ENCODE peak calls at places on chromosome 6, in eight cellular contexts. Z is upper lobe of left lung; U is breast epithelium; Q is neural progenitor cell; I is right cardiac atrium; L is A549; D is CD8-positive, alpha-beta memory T cell; T is aorta. W is an unnamed sample.
A peak's percentile ranks its signal among the peaks of the same experiment; 100 is the strongest.

GRCh38 chr6:157534991-157535353 is 154.0 kb downstream of the ZDHHC14 start:
- DNase-seq in Z (no peak), Q (no peak), L (no peak), D (no peak), T (no peak), I (no peak), U (no peak), W (no peak)

GRCh38 chr6:32973934-32974333 is 5.5 kb downstream of the BRD2 start:
- DNase-seq in L (peak; percentile 48), I (no peak), Z (no peak), U (no peak), Q (peak; percentile 60), D (no peak), T (no peak), W (no peak)

GRCh38 chr6:99151634-99152344 is 197.7 kb downstream of the FAXC start:
- DNase-seq in L (peak; percentile 6), Z (no peak), U (no peak), I (peak; percentile 21), Q (peak; percentile 73), T (no peak), D (no peak), W (no peak)

GRCh38 chr6:83459663-83460062 is 28.8 kb upstream of the ME1 start:
- DNase-seq in Z (no peak), L (no peak), U (no peak), D (no peak), T (no peak), Q (no peak), I (no peak), W (no peak)

GRCh38 chr6:31576897-31577341 is 1.6 kb downstream of the TNF start:
- DNase-seq in T (no peak), D (peak; percentile 45), Q (no peak), I (no peak), Z (peak; percentile 43), U (no peak), L (no peak), W (no peak)

GRCh38 chr6:35856250-35856649 is 51.1 kb downstream of the LHFPL5 start:
- DNase-seq in Z (no peak), Q (no peak), T (no peak), I (no peak), L (no peak), U (no peak), D (no peak), W (no peak)

GRCh38 chr6:114712129-114712662 is 369.4 kb upstream of the HS3ST5 start:
- DNase-seq in Q (no peak), I (no peak), L (no peak), T (no peak), Z (no peak), D (no peak), U (no peak), W (no peak)

GRCh38 chr6:163717106-163717764 is 302.7 kb downstream of the QKI start:
- DNase-seq in I (no peak), U (no peak), D (no peak), T (no peak), Z (peak; percentile 10), Q (no peak), L (no peak), W (no peak)

GRCh38 chr6:44073612-44074382 is 53.5 kb downstream of the MRPL14 start:
- DNase-seq in D (no peak), L (no peak), I (no peak), T (no peak), Z (no peak), Q (no peak), U (no peak), W (no peak)

GRCh38 chr6:85004283-85005010 is 240.0 kb upstream of the TBX18 start:
- DNase-seq in U (no peak), T (no peak), Q (no peak), I (no peak), D (no peak), L (no peak), Z (no peak), W (no peak)

GRCh38 chr6:10309826-10310405 is 105.0 kb downstream of the TFAP2A start:
- DNase-seq in D (no peak), Z (no peak), I (no peak), Q (peak; percentile 48), T (no peak), U (no peak), L (no peak), W (no peak)

GRCh38 chr6:88725111-88725711 is 238.2 kb downstream of the RNGTT start:
- DNase-seq in Z (peak; percentile 27), U (no peak), D (no peak), T (no peak), L (no peak), I (peak; percentile 25), Q (peak; percentile 77), W (no peak)

GRCh38 chr6:113697642-113698410 is 159.3 kb upstream of the MARCKS start:
- DNase-seq in Q (no peak), L (no peak), Z (no peak), D (no peak), T (no peak), U (no peak), I (no peak), W (no peak)

GRCh38 chr6:136037885-136038460 is 186.5 kb downstream of the PDE7B start:
- DNase-seq in U (no peak), L (no peak), Z (peak; percentile 84), I (peak; percentile 23), T (no peak), Q (no peak), D (no peak), W (no peak)

GRCh38 chr6:43951063-43951755 is 176.0 kb downstream of the MRPL14 start:
- DNase-seq in I (peak; percentile 57), Q (peak; percentile 86), U (no peak), T (peak; percentile 71), L (no peak), Z (peak; percentile 89), D (no peak), W (no peak)

DNA sequence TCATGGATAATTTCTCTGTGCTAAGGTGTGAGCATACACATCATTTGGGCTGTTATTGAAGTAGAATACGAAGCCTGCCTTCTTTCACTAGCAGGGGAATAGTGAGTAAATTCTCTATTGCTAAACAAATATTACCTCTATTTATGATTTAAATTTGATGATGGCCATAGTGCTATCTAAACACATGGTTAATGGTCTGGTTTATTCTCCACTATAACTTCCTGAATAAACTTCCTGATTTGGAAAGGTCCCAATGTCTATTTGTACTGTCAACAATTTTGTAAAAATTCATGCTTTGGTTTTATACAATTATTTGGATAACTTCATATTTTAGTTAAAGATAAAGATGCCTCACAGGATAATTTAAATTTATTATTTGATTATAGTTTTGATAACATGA is 400.8 kb downstream of the ARHGAP18 start:
- DNase-seq in T (no peak), I (no peak), Q (no peak), Z (no peak), L (no peak), D (no peak), U (no peak), W (no peak)
- H3K27ac ChIP-seq in T (no peak overlapping the region), I (no peak overlapping the region), Q (no peak overlapping the region), Z (no peak overlapping the region), L (no peak overlapping the region), D (no peak overlapping the region), U (no peak overlapping the region), W (no peak overlapping the region)

GRCh38 chr6:41638801-41639555 is 710 bp downstream of the MDFI start:
- DNase-seq in I (peak; percentile 47), Z (peak; percentile 83), Q (peak; percentile 73), D (no peak), U (no peak), L (no peak), T (peak; percentile 74), W (no peak)
- H3K4me3 ChIP-seq in I (peak overlapping the region; percentile 54), Z (peak overlapping the region; percentile 61), Q (peak overlapping the region; percentile 76), D (no peak overlapping the region), U (peak overlapping the region; percentile 68), L (no peak overlapping the region), T (no peak overlapping the region), W (peak overlapping the region; percentile 61)

GRCh38 chr6:90429713-90430112 is 133.1 kb upstream of the BACH2 start:
- DNase-seq in T (no peak), D (no peak), L (no peak), Q (peak; percentile 28), U (no peak), I (no peak), Z (no peak), W (no peak)

GRCh38 chr6:90425161-90425641 is 128.6 kb upstream of the BACH2 start:
- DNase-seq in Q (no peak), Z (no peak), U (no peak), D (no peak), T (no peak), L (no peak), I (no peak), W (no peak)

GRCh38 chr6:90431521-90432407 is 135.1 kb upstream of the BACH2 start:
- DNase-seq in D (no peak), Z (no peak), L (no peak), I (no peak), T (no peak), U (no peak), Q (no peak), W (no peak)

GRCh38 chr6:90432408-90432775 is 135.7 kb upstream of the BACH2 start:
- DNase-seq in U (no peak), I (no peak), Q (no peak), D (no peak), T (no peak), Z (no peak), L (no peak), W (no peak)

GRCh38 chr6:90428514-90428913 is 131.9 kb upstream of the BACH2 start:
- DNase-seq in U (no peak), Q (no peak), D (no peak), T (no peak), L (no peak), I (no peak), Z (no peak), W (no peak)
- H3K27ac ChIP-seq in U (no peak overlapping the region), Q (no peak overlapping the region), D (no peak overlapping the region), T (no peak overlapping the region), L (no peak overlapping the region), I (no peak overlapping the region), Z (no peak overlapping the region), W (no peak overlapping the region)

GRCh38 chr6:168649209-168649608 is 208.2 kb downstream of the SMOC2 start:
- DNase-seq in T (no peak), Z (no peak), Q (no peak), D (no peak), I (no peak), U (no peak), L (no peak), W (no peak)

GRCh38 chr6:168647271-168647670 is 206.3 kb downstream of the SMOC2 start:
- DNase-seq in I (no peak), L (no peak), D (no peak), U (no peak), T (no peak), Q (no peak), Z (peak; percentile 75), W (no peak)

GRCh38 chr6:168650686-168651085 is 209.7 kb downstream of the SMOC2 start:
- DNase-seq in L (no peak), U (no peak), D (no peak), T (no peak), I (no peak), Z (peak; percentile 50), Q (no peak), W (no peak)

GRCh38 chr6:168648730-168649129 is 207.7 kb downstream of the SMOC2 start:
- DNase-seq in I (no peak), D (no peak), U (no peak), L (no peak), Z (peak; percentile 62), T (no peak), Q (no peak), W (no peak)

DNA sequence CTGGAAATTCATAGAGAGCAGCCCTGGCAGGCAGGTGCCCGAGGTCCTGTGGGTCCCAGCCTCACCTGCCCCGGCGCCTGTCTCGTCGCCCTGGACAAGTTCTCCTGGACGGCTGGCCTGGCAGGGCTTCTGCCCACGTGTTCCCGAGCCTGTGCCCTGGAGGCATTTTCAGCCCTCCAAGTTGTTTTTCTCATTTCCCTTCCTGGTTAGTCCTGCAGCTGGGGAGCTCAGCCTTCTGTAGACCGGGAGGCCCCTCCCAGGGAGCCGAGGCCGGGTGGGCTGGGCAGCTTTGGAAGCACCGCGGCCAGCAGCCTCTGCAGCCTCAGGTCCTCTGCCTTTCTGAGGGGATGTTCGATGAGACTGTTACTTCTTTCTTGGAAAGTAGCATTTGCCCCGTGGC is 207.3 kb downstream of the SMOC2 start:
- DNase-seq in D (no peak), I (no peak), U (peak; percentile 79), L (no peak), T (no peak), Q (no peak), Z (peak; percentile 83), W (no peak)
- H3K4me3 ChIP-seq in D (no peak overlapping the region), I (no peak overlapping the region), U (peak overlapping the region; percentile 22), L (no peak overlapping the region), T (no peak overlapping the region), Q (no peak overlapping the region), Z (no peak overlapping the region), W (no peak overlapping the region)

W was measured in esophagus squamous epithelium.